ENCODE peak calls at places on chromosomes 11 and 22, in seven cellular contexts. One of them, this sample, is unnamed.

GRCh38 chr11:72781063-72781312 is 12.9 kb downstream of the STARD10 start:
- DNase-seq in fibroblast of mammary gland: no peak
- DNase-seq in thoracic aorta: no peak
- DNase-seq in pancreas: peak
- DNase-seq in adrenal gland: no peak
- DNase-seq in endothelial cell: no peak
- DNase-seq in cardiac muscle cell: peak
- DNase-seq in this sample: no peak

GRCh38 chr22:21444701-21445436 is 22.3 kb upstream of the TMEM191C start:
- DNase-seq in fibroblast of mammary gland: no peak
- DNase-seq in thoracic aorta: no peak
- DNase-seq in pancreas: peak
- DNase-seq in adrenal gland: no peak
- DNase-seq in endothelial cell: peak
- DNase-seq in cardiac muscle cell: no peak
- DNase-seq in this sample: no peak

GRCh38 chr11:9769621-9770020 is 105.7 kb downstream of the SWAP70 start:
- DNase-seq in fibroblast of mammary gland: no peak
- DNase-seq in thoracic aorta: no peak
- DNase-seq in pancreas: no peak
- DNase-seq in adrenal gland: no peak
- DNase-seq in endothelial cell: no peak
- DNase-seq in cardiac muscle cell: no peak
- DNase-seq in this sample: no peak

GRCh38 chr11:134346101-134346975 is 14.6 kb downstream of the GLB1L2 start:
- DNase-seq in fibroblast of mammary gland: no peak
- DNase-seq in thoracic aorta: no peak
- DNase-seq in pancreas: no peak
- DNase-seq in adrenal gland: no peak
- DNase-seq in endothelial cell: peak
- DNase-seq in cardiac muscle cell: no peak
- DNase-seq in this sample: no peak

GRCh38 chr11:119853581-119854360 is 124.8 kb upstream of the NECTIN1 start:
- DNase-seq in fibroblast of mammary gland: no peak
- DNase-seq in thoracic aorta: no peak
- DNase-seq in pancreas: no peak
- DNase-seq in adrenal gland: no peak
- DNase-seq in endothelial cell: no peak
- DNase-seq in cardiac muscle cell: no peak
- DNase-seq in this sample: no peak

GRCh38 chr11:84905411-84905810 is 721.7 kb downstream of the DLG2 start:
- DNase-seq in fibroblast of mammary gland: peak
- DNase-seq in thoracic aorta: no peak
- DNase-seq in pancreas: no peak
- DNase-seq in adrenal gland: no peak
- DNase-seq in endothelial cell: no peak
- DNase-seq in cardiac muscle cell: no peak
- DNase-seq in this sample: no peak

GRCh38 chr22:29340566-29340965 is 25.1 kb upstream of the RASL10A start:
- DNase-seq in fibroblast of mammary gland: no peak
- DNase-seq in thoracic aorta: no peak
- DNase-seq in pancreas: no peak
- DNase-seq in adrenal gland: no peak
- DNase-seq in endothelial cell: no peak
- DNase-seq in cardiac muscle cell: no peak
- DNase-seq in this sample: no peak

GRCh38 chr11:911031-911889 is 650 bp upstream of the CHID1 start:
- DNase-seq in fibroblast of mammary gland: peak
- DNase-seq in thoracic aorta: peak
- DNase-seq in pancreas: peak
- DNase-seq in adrenal gland: peak
- DNase-seq in endothelial cell: no peak
- DNase-seq in cardiac muscle cell: peak
- DNase-seq in this sample: peak

GRCh38 chr22:37075822-37076433 is 24.4 kb downstream of the KCTD17 start:
- DNase-seq in fibroblast of mammary gland: no peak
- DNase-seq in thoracic aorta: no peak
- DNase-seq in pancreas: no peak
- DNase-seq in adrenal gland: no peak
- DNase-seq in endothelial cell: no peak
- DNase-seq in cardiac muscle cell: no peak
- DNase-seq in this sample: no peak

DNA sequence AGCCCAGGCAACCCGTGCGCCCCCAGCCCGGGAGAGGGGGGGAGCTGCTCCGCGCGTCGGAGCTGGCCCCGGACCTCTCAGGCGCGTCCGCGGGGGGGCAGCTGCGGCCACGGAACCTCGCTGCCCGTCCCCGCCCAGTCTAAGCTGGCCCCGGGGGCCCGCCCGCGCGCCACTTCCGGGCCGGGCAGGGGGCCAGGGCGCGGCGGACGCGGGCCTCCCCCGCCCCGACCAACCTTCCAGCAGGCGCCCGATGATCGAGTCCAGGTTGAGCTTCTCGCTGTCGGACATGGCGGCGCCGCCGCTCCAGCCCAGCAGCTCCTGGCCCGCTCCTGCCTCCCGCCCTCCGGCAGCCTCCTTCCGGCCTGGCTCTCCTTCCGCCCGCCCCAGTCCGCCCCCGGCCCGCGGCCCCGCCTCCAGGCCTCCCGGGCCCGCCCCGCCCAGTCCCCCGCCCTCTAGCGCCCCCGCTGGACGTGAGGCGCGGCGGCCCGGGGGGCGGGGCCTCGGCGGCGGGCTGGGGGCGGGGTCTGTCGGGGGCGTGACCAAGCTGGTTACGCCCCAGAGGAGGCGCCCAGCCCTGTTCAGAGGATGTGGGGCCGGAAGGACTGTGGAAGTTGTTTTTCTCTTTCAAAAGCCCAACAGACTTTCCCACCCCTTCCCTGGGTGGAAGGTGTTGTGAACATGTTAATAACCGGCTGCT is at the start of gene PPP1CA:
- DNase-seq in fibroblast of mammary gland: peak
- DNase-seq in thoracic aorta: peak
- DNase-seq in pancreas: peak
- DNase-seq in adrenal gland: peak
- DNase-seq in endothelial cell: peak
- DNase-seq in cardiac muscle cell: peak
- DNase-seq in this sample: peak
- TF ChIP-seq CTCF in fibroblast of mammary gland: no peak
- TF ChIP-seq CTCF in thoracic aorta: no peak
- TF ChIP-seq CTCF in pancreas: peak
- TF ChIP-seq CTCF in adrenal gland: no peak
- TF ChIP-seq CTCF in endothelial cell: peak
- TF ChIP-seq CTCF in cardiac muscle cell: peak
- TF ChIP-seq CTCF in this sample: peak

GRCh38 chr22:25383278-25383820 is 163.9 kb downstream of the CRYBB2 start:
- DNase-seq in fibroblast of mammary gland: no peak
- DNase-seq in thoracic aorta: no peak
- DNase-seq in pancreas: no peak
- DNase-seq in adrenal gland: no peak
- DNase-seq in endothelial cell: no peak
- DNase-seq in cardiac muscle cell: no peak
- DNase-seq in this sample: no peak

GRCh38 chr22:25383892-25384291 is 164.5 kb downstream of the CRYBB2 start:
- DNase-seq in fibroblast of mammary gland: no peak
- DNase-seq in thoracic aorta: no peak
- DNase-seq in pancreas: no peak
- DNase-seq in adrenal gland: no peak
- DNase-seq in endothelial cell: no peak
- DNase-seq in cardiac muscle cell: no peak
- DNase-seq in this sample: no peak

GRCh38 chr22:25380141-25380747 is 160.8 kb downstream of the CRYBB2 start:
- DNase-seq in fibroblast of mammary gland: no peak
- DNase-seq in thoracic aorta: no peak
- DNase-seq in pancreas: no peak
- DNase-seq in adrenal gland: no peak
- DNase-seq in endothelial cell: no peak
- DNase-seq in cardiac muscle cell: no peak
- DNase-seq in this sample: no peak

GRCh38 chr22:25386538-25386884 is 167.1 kb downstream of the CRYBB2 start:
- DNase-seq in fibroblast of mammary gland: no peak
- DNase-seq in thoracic aorta: no peak
- DNase-seq in pancreas: no peak
- DNase-seq in adrenal gland: no peak
- DNase-seq in endothelial cell: no peak
- DNase-seq in cardiac muscle cell: no peak
- DNase-seq in this sample: no peak

DNA sequence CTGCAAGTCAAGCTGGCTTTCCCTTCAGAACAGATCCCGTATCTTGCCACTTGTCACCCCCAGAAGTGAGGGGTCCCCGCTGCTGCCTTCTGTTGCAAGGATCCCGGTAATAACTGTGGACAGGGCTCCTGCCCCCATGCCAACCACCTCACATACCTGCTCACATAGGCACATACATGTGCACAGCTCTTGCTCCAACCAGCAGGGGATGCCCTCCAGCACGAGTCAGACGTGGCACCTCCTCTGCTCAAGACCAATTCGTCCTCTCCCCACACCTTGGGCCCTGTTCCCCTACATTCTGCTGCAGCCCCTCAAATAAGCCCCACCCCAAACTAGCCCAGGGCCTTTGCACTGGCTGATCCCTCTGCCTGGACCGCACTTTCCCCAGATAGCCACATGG is 163.3 kb downstream of the CRYBB2 start:
- DNase-seq in fibroblast of mammary gland: no peak
- DNase-seq in thoracic aorta: no peak
- DNase-seq in pancreas: no peak
- DNase-seq in adrenal gland: no peak
- DNase-seq in endothelial cell: no peak
- DNase-seq in cardiac muscle cell: no peak
- DNase-seq in this sample: no peak
- TF ChIP-seq CTCF in fibroblast of mammary gland: peak
- TF ChIP-seq CTCF in thoracic aorta: no peak
- TF ChIP-seq CTCF in pancreas: no peak
- TF ChIP-seq CTCF in adrenal gland: no peak
- TF ChIP-seq CTCF in endothelial cell: no peak
- TF ChIP-seq CTCF in cardiac muscle cell: peak
- TF ChIP-seq CTCF in this sample: no peak

GRCh38 chr22:22925146-22925794 is 37.7 kb downstream of the IGLL5 start:
- DNase-seq in fibroblast of mammary gland: no peak
- DNase-seq in thoracic aorta: no peak
- DNase-seq in pancreas: no peak
- DNase-seq in adrenal gland: no peak
- DNase-seq in endothelial cell: no peak
- DNase-seq in cardiac muscle cell: no peak
- DNase-seq in this sample: no peak

GRCh38 chr22:22924369-22925145 is 36.9 kb downstream of the IGLL5 start:
- DNase-seq in fibroblast of mammary gland: no peak
- DNase-seq in thoracic aorta: no peak
- DNase-seq in pancreas: no peak
- DNase-seq in adrenal gland: no peak
- DNase-seq in endothelial cell: no peak
- DNase-seq in cardiac muscle cell: no peak
- DNase-seq in this sample: no peak

GRCh38 chr22:22923379-22923778 is 35.8 kb downstream of the IGLL5 start:
- DNase-seq in fibroblast of mammary gland: no peak
- DNase-seq in thoracic aorta: no peak
- DNase-seq in pancreas: no peak
- DNase-seq in adrenal gland: no peak
- DNase-seq in endothelial cell: no peak
- DNase-seq in cardiac muscle cell: no peak
- DNase-seq in this sample: no peak

GRCh38 chr22:22922954-22923319 is 35.3 kb downstream of the IGLL5 start:
- DNase-seq in fibroblast of mammary gland: no peak
- DNase-seq in thoracic aorta: no peak
- DNase-seq in pancreas: no peak
- DNase-seq in adrenal gland: no peak
- DNase-seq in endothelial cell: no peak
- DNase-seq in cardiac muscle cell: no peak
- DNase-seq in this sample: no peak

GRCh38 chr22:22923930-22924329 is 36.3 kb downstream of the IGLL5 start:
- DNase-seq in fibroblast of mammary gland: no peak
- DNase-seq in thoracic aorta: no peak
- DNase-seq in pancreas: no peak
- DNase-seq in adrenal gland: no peak
- DNase-seq in endothelial cell: no peak
- DNase-seq in cardiac muscle cell: no peak
- DNase-seq in this sample: no peak
- TF ChIP-seq CTCF in fibroblast of mammary gland: no peak
- TF ChIP-seq CTCF in thoracic aorta: no peak
- TF ChIP-seq CTCF in pancreas: no peak
- TF ChIP-seq CTCF in adrenal gland: no peak
- TF ChIP-seq CTCF in endothelial cell: no peak
- TF ChIP-seq CTCF in cardiac muscle cell: no peak
- TF ChIP-seq CTCF in this sample: no peak

GRCh38 chr22:40348025-40348658 is 1.8 kb downstream of the ADSL start:
- DNase-seq in fibroblast of mammary gland: peak
- DNase-seq in thoracic aorta: no peak
- DNase-seq in pancreas: peak
- DNase-seq in adrenal gland: peak
- DNase-seq in endothelial cell: peak
- DNase-seq in cardiac muscle cell: peak
- DNase-seq in this sample: peak

GRCh38 chr22:40345801-40346177 is 511 bp upstream of the ADSL start:
- DNase-seq in fibroblast of mammary gland: peak
- DNase-seq in thoracic aorta: no peak
- DNase-seq in pancreas: peak
- DNase-seq in adrenal gland: no peak
- DNase-seq in endothelial cell: no peak
- DNase-seq in cardiac muscle cell: peak
- DNase-seq in this sample: peak

GRCh38 chr22:40345271-40345670 is 1.0 kb upstream of the ADSL start:
- DNase-seq in fibroblast of mammary gland: peak
- DNase-seq in thoracic aorta: no peak
- DNase-seq in pancreas: no peak
- DNase-seq in adrenal gland: peak
- DNase-seq in endothelial cell: no peak
- DNase-seq in cardiac muscle cell: no peak
- DNase-seq in this sample: peak

GRCh38 chr22:40347300-40347699 is 1.0 kb downstream of the ADSL start:
- DNase-seq in fibroblast of mammary gland: no peak
- DNase-seq in thoracic aorta: no peak
- DNase-seq in pancreas: no peak
- DNase-seq in adrenal gland: no peak
- DNase-seq in endothelial cell: no peak
- DNase-seq in cardiac muscle cell: no peak
- DNase-seq in this sample: no peak

DNA sequence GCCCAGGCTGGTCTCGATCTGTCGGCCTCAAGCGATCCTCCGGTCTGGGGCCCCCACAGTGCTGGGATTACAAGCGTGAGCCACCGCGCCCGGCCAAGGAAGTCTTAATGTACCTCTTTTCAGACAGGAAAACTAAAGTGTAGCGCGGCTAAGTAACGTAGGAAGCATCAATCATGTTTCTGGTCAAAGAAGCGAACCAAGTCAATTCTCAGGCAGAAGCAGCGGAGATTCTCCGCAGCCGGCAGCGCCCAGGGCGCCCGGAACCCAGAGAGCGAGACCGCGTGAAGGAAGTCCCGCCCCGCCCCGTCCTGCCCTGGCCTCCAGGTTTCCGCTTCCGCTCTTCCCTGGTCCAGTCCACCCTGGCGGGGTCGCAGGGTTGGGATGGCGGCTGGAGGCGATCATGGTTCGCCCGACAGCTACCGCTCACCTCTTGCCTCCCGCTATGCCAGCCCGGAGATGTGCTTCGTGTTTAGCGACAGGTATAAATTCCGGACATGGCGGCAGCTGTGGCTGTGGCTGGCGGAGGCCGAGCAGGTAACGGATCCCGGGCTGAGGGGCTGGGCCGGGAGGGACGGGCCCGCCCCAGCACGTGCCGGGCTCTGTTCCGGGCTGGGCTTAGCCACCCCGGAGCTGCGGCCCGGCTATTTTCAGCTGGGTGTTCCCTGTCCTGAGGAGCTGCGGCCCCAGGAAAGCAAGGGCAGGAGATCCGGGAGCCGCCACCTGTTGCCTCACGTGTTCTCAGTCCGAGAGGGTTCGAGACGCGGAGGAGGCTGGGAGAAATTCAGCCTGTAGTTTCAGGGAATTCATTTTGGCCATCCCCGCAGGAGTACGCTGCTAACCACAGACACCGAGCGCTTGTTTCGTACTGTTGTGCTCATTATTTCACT is at the start of gene ADSL:
- DNase-seq in fibroblast of mammary gland: peak
- DNase-seq in thoracic aorta: peak
- DNase-seq in pancreas: peak
- DNase-seq in adrenal gland: peak
- DNase-seq in endothelial cell: peak
- DNase-seq in cardiac muscle cell: peak
- DNase-seq in this sample: peak
- TF ChIP-seq CTCF in fibroblast of mammary gland: no peak
- TF ChIP-seq CTCF in thoracic aorta: no peak
- TF ChIP-seq CTCF in pancreas: no peak
- TF ChIP-seq CTCF in adrenal gland: no peak
- TF ChIP-seq CTCF in endothelial cell: no peak
- TF ChIP-seq CTCF in cardiac muscle cell: no peak
- TF ChIP-seq CTCF in this sample: peak

This sample was measured in fibroblast of villous mesenchyme.